ENCODE peak calls at places on chromosomes 12 and 14, in four cellular contexts. One of them, this sample, is unnamed.

GRCh38 chr12:230925-231671 is 17.1 kb upstream of the SLC6A12 start:
- DNase-seq in OCI-LY7: no peak
- DNase-seq in ovary: no peak
- DNase-seq in choroid plexus epithelial cell: no peak
- DNase-seq in this sample: peak

GRCh38 chr12:29216266-29216665 is 67.2 kb downstream of the FAR2 start:
- DNase-seq in OCI-LY7: no peak
- DNase-seq in ovary: no peak
- DNase-seq in choroid plexus epithelial cell: no peak
- DNase-seq in this sample: no peak

GRCh38 chr12:12349711-12350665 is at the start of gene MANSC1:
- DNase-seq in OCI-LY7: no peak
- DNase-seq in ovary: peak
- DNase-seq in choroid plexus epithelial cell: peak
- DNase-seq in this sample: peak

GRCh38 chr14:48914382-48914781 is 671.8 kb downstream of the RPS29 start:
- DNase-seq in OCI-LY7: no peak
- DNase-seq in ovary: no peak
- DNase-seq in choroid plexus epithelial cell: no peak
- DNase-seq in this sample: no peak

GRCh38 chr14:89320381-89321000 is 96.5 kb downstream of the FOXN3 start:
- DNase-seq in OCI-LY7: no peak
- DNase-seq in ovary: no peak
- DNase-seq in choroid plexus epithelial cell: peak
- DNase-seq in this sample: no peak

GRCh38 chr14:100815478-100816285 is 10.2 kb upstream of the MEG3 start:
- DNase-seq in OCI-LY7: no peak
- DNase-seq in ovary: no peak
- DNase-seq in choroid plexus epithelial cell: peak
- DNase-seq in this sample: no peak

GRCh38 chr14:102479777-102480176 is 29.8 kb downstream of the ANKRD9 start:
- DNase-seq in OCI-LY7: no peak
- DNase-seq in ovary: peak
- DNase-seq in choroid plexus epithelial cell: no peak
- DNase-seq in this sample: no peak

GRCh38 chr14:32896979-32897723 is 41.5 kb upstream of the NPAS3 start:
- DNase-seq in OCI-LY7: no peak
- DNase-seq in ovary: no peak
- DNase-seq in choroid plexus epithelial cell: peak
- DNase-seq in this sample: no peak

GRCh38 chr14:82238649-82239048 is 705.0 kb upstream of the SEL1L start:
- DNase-seq in OCI-LY7: no peak
- DNase-seq in ovary: no peak
- DNase-seq in choroid plexus epithelial cell: no peak
- DNase-seq in this sample: no peak

GRCh38 chr12:132803883-132804282 is 24.8 kb downstream of the GOLGA3 start:
- DNase-seq in OCI-LY7: no peak
- DNase-seq in ovary: no peak
- DNase-seq in choroid plexus epithelial cell: no peak
- DNase-seq in this sample: no peak

GRCh38 chr12:6200266-6201198 is at the start of gene CD9:
- DNase-seq in OCI-LY7: no peak
- DNase-seq in ovary: peak
- DNase-seq in choroid plexus epithelial cell: no peak
- DNase-seq in this sample: no peak

GRCh38 chr12:57147641-57147944 is 174 bp upstream of the LRP1-AS start:
- DNase-seq in OCI-LY7: no peak
- DNase-seq in ovary: no peak
- DNase-seq in choroid plexus epithelial cell: peak
- DNase-seq in this sample: no peak

GRCh38 chr12:116037941-116038837 is 239.3 kb downstream of the MED13L start:
- DNase-seq in OCI-LY7: no peak
- DNase-seq in ovary: no peak
- DNase-seq in choroid plexus epithelial cell: peak
- DNase-seq in this sample: no peak

GRCh38 chr12:91129662-91130362 is 18.5 kb upstream of the LUM start:
- DNase-seq in OCI-LY7: no peak
- DNase-seq in ovary: no peak
- DNase-seq in choroid plexus epithelial cell: no peak
- DNase-seq in this sample: no peak

GRCh38 chr14:43172899-43173548 is 1334.1 kb downstream of the FSCB start:
- DNase-seq in OCI-LY7: no peak
- DNase-seq in ovary: no peak
- DNase-seq in choroid plexus epithelial cell: no peak
- DNase-seq in this sample: no peak

GRCh38 chr14:21440857-21441256 is 15.1 kb downstream of the CHD8 start:
- DNase-seq in OCI-LY7: no peak
- DNase-seq in ovary: no peak
- DNase-seq in choroid plexus epithelial cell: no peak
- DNase-seq in this sample: no peak

GRCh38 chr14:79424462-79424861 is 786.8 kb downstream of the DIO2 start:
- DNase-seq in OCI-LY7: no peak
- DNase-seq in ovary: no peak
- DNase-seq in choroid plexus epithelial cell: peak
- DNase-seq in this sample: no peak

GRCh38 chr14:20031058-20031457 is 4.8 kb downstream of the OR4K13 start:
- DNase-seq in OCI-LY7: no peak
- DNase-seq in ovary: no peak
- DNase-seq in choroid plexus epithelial cell: no peak
- DNase-seq in this sample: no peak

GRCh38 chr12:128055567-128055966 is 211.4 kb upstream of the TMEM132C start:
- DNase-seq in OCI-LY7: no peak
- DNase-seq in ovary: no peak
- DNase-seq in choroid plexus epithelial cell: no peak
- DNase-seq in this sample: no peak

GRCh38 chr14:65588426-65589140 is 176.1 kb downstream of the FUT8 start:
- DNase-seq in OCI-LY7: no peak
- DNase-seq in ovary: no peak
- DNase-seq in choroid plexus epithelial cell: peak
- DNase-seq in this sample: no peak

GRCh38 chr14:64928239-64929002 is 14.1 kb downstream of the GPX2 start:
- DNase-seq in OCI-LY7: peak
- DNase-seq in ovary: no peak
- DNase-seq in choroid plexus epithelial cell: no peak
- DNase-seq in this sample: no peak

GRCh38 chr12:2845280-2845679 is 10.4 kb upstream of the NRIP2 start:
- DNase-seq in OCI-LY7: no peak
- DNase-seq in ovary: peak
- DNase-seq in choroid plexus epithelial cell: peak
- DNase-seq in this sample: no peak

GRCh38 chr14:46651526-46652144 is at the start of gene RPL10L:
- DNase-seq in OCI-LY7: no peak
- DNase-seq in ovary: no peak
- DNase-seq in choroid plexus epithelial cell: no peak
- DNase-seq in this sample: no peak
- TF ChIP-seq CTCF in OCI-LY7: peak
- TF ChIP-seq CTCF in ovary: no peak
- TF ChIP-seq CTCF in choroid plexus epithelial cell: peak
- TF ChIP-seq CTCF in this sample: peak

GRCh38 chr12:97748298-97748697 is 285.7 kb downstream of the RMST start:
- DNase-seq in OCI-LY7: no peak
- DNase-seq in ovary: no peak
- DNase-seq in choroid plexus epithelial cell: no peak
- DNase-seq in this sample: no peak
- TF ChIP-seq CTCF in OCI-LY7: no peak
- TF ChIP-seq CTCF in ovary: no peak
- TF ChIP-seq CTCF in choroid plexus epithelial cell: no peak
- TF ChIP-seq CTCF in this sample: no peak

GRCh38 chr12:30458453-30458852 is 237.2 kb downstream of the IPO8 start:
- DNase-seq in OCI-LY7: no peak
- DNase-seq in ovary: no peak
- DNase-seq in choroid plexus epithelial cell: no peak
- DNase-seq in this sample: no peak
- TF ChIP-seq CTCF in OCI-LY7: no peak
- TF ChIP-seq CTCF in ovary: no peak
- TF ChIP-seq CTCF in choroid plexus epithelial cell: no peak
- TF ChIP-seq CTCF in this sample: no peak

DNA sequence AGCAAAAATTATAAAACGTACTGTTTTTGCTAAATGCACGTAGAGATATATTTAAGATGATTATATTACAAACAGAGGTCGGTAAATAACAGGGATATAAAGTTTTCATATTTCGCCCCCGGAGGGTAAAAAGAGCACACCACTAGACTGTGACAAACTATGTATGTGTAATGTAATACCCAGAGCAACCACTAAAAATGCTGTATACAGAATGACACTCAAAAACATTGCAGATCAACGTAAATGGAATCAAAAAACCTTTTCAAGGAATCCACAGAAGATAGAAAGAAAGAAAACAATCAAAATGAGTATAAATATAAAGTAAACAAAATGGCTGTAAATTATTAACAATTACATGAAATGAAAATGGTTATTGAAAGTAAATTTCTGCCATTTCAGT is 37.6 kb upstream of the PRB4 start:
- DNase-seq in OCI-LY7: peak
- DNase-seq in ovary: no peak
- DNase-seq in choroid plexus epithelial cell: peak
- DNase-seq in this sample: no peak
- TF ChIP-seq CTCF in OCI-LY7: peak
- TF ChIP-seq CTCF in ovary: no peak
- TF ChIP-seq CTCF in choroid plexus epithelial cell: no peak
- TF ChIP-seq CTCF in this sample: peak

DNA sequence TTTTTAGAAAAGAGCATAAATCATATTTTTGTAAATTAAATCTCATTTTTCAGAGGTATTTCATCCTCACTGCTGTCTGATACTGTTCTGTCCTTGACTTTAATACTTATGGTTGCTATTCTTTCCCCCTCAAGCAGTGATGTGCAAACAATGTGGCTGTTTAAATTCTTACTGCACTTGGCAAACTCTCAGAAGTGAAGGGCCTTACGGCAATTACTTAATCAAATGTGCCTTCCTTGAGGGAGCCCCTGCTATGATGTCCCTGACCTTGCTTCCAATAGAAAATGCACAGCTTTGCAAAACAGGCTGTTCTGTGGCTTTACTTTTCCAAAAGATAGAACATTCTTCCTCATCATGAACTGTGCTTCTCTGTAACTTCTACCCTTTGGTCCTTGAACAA is 35.2 kb downstream of the UBE3B start:
- DNase-seq in OCI-LY7: no peak
- DNase-seq in ovary: no peak
- DNase-seq in choroid plexus epithelial cell: peak
- DNase-seq in this sample: no peak
- TF ChIP-seq CTCF in OCI-LY7: no peak
- TF ChIP-seq CTCF in ovary: no peak
- TF ChIP-seq CTCF in choroid plexus epithelial cell: no peak
- TF ChIP-seq CTCF in this sample: no peak

GRCh38 chr12:98653866-98654493 is 8.9 kb downstream of the APAF1 start:
- DNase-seq in OCI-LY7: peak
- DNase-seq in ovary: no peak
- DNase-seq in choroid plexus epithelial cell: peak
- DNase-seq in this sample: no peak
- TF ChIP-seq CTCF in OCI-LY7: peak
- TF ChIP-seq CTCF in ovary: peak
- TF ChIP-seq CTCF in choroid plexus epithelial cell: peak
- TF ChIP-seq CTCF in this sample: peak

DNA sequence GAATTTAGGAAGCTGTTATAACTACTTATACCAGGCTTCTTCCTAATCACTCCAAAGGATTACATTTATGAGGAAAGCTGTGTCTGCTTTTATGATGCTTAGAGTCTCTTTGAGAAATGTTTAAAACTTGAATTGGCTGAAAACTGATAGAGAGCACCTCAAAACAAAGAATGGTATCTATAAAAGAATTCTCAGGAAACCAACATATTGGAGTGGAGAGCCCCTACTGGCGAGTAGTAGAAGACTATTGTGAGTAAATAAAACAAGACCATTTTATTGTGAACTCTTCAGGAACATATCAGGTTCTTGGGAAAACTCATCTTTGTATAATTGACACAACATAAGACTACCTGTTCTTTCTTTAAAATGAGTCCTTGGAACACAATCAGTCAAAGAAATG is 578.6 kb downstream of the RERGL start:
- DNase-seq in OCI-LY7: no peak
- DNase-seq in ovary: no peak
- DNase-seq in choroid plexus epithelial cell: no peak
- DNase-seq in this sample: no peak
- TF ChIP-seq CTCF in OCI-LY7: peak
- TF ChIP-seq CTCF in ovary: no peak
- TF ChIP-seq CTCF in choroid plexus epithelial cell: no peak
- TF ChIP-seq CTCF in this sample: peak

GRCh38 chr14:104894331-104895206 is 29.5 kb downstream of the CEP170B start:
- DNase-seq in OCI-LY7: no peak
- DNase-seq in ovary: peak
- DNase-seq in choroid plexus epithelial cell: no peak
- DNase-seq in this sample: no peak
- TF ChIP-seq CTCF in OCI-LY7: no peak
- TF ChIP-seq CTCF in ovary: no peak
- TF ChIP-seq CTCF in choroid plexus epithelial cell: no peak
- TF ChIP-seq CTCF in this sample: no peak

This sample was measured in type B pancreatic cell.